ENCODE peak calls at places on chromosomes 16 and 17, in four cellular contexts. L is GM12878, P is K562, T is GM12891. I is an unnamed sample.

GRCh38 chr16:31201511-31202401 is 804 bp downstream of the PYCARD start:
- DNase-seq in T (peak; percentile 73), P (peak; percentile 64), L (no peak), I (peak; percentile 78)

GRCh38 chr16:50311134-50311528 is 44.8 kb downstream of the ADCY7 start:
- DNase-seq in P (no peak), T (no peak), L (no peak), I (no peak)

GRCh38 chr16:57566436-57566835 is 24.0 kb downstream of the ADGRG5 start:
- DNase-seq in P (no peak), T (no peak), L (no peak), I (no peak)

GRCh38 chr17:65170839-65171238 is 33.7 kb downstream of the RGS9 start:
- DNase-seq in L (no peak), T (no peak), P (no peak), I (no peak)

GRCh38 chr17:65698381-65699061 is 137.1 kb upstream of the AXIN2 start:
- DNase-seq in T (no peak), P (no peak), L (no peak), I (no peak)

GRCh38 chr16:87263418-87264052 is 53.7 kb downstream of the C16orf95 start:
- DNase-seq in L (no peak), P (no peak), T (no peak), I (no peak)

GRCh38 chr16:66742409-66742808 is 9.0 kb downstream of the DYNC1LI2 start:
- DNase-seq in P (no peak), L (no peak), T (no peak), I (no peak)

GRCh38 chr16:72501739-72502653 is 330.0 kb upstream of the PMFBP1 start:
- DNase-seq in T (peak; percentile 41), L (peak; percentile 42), P (peak; percentile 66), I (peak; percentile 63)

GRCh38 chr17:19376799-19377198 is 1.5 kb upstream of the MAPK7 start:
- DNase-seq in T (no peak), L (no peak), P (no peak), I (no peak)

GRCh38 chr17:41965694-41966375 is 760 bp upstream of the CNP start:
- DNase-seq in T (no peak), P (peak; percentile 83), L (no peak), I (peak; percentile 33)

GRCh38 chr17:4090898-4091297 is 51.9 kb downstream of the ZZEF1 start:
- DNase-seq in T (no peak), L (no peak), P (no peak), I (no peak)

GRCh38 chr17:6496116-6496481 is 51.8 kb downstream of the PIMREG start:
- DNase-seq in L (no peak), P (no peak), T (no peak), I (no peak)

GRCh38 chr16:1920727-1921155 is 2.5 kb upstream of the HS3ST6 start:
- DNase-seq in T (no peak), L (no peak), P (peak; percentile 78), I (no peak)

GRCh38 chr17:18004901-18005305 is 32.2 kb downstream of the DRC3 start:
- DNase-seq in P (peak; percentile 15), L (no peak), T (no peak), I (no peak)

GRCh38 chr16:29231231-29231630 is 175.3 kb downstream of the NPIPB11 start:
- DNase-seq in L (no peak), T (no peak), P (no peak), I (no peak)
- TF ChIP-seq SPI1 in L (no peak), T (no peak), P (no peak), I (no peak)

GRCh38 chr16:21194771-21195301 is 16.5 kb downstream of the ZP2 start:
- DNase-seq in P (no peak), T (no peak), L (no peak), I (no peak)
- TF ChIP-seq SPI1 in P (no peak), T (no peak), L (no peak), I (no peak)

DNA sequence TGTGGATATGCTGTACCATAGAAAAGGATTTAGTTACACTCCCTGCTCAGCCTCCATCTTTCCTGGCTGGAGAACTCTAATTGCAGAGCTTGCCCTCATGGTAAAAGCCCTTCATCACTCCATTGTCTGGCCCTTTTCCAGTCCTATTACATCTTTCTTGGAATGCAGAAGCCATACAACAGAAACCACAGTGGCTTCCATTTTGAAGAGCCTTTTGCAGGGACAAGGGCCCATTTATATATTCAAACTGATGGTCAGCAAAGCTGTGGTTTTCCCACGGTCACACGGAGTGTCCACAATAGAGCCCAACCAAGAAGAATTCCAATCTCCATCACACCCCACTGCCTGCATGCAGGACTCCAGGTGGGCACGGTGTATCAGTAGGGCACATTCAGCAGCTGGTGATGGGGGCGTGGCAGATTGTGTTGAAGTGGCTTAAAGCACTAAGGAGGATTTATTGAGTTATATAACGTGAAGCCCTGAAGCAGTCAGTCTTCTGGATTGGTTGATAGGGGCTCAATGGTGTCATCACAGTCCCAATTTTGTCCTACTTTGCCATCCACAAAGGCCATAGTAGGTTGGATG is 20.3 kb downstream of the COPRS start:
- DNase-seq in T (no peak), L (no peak), P (no peak), I (no peak)
- TF ChIP-seq SPI1 in T (no peak), L (no peak), P (no peak), I (no peak)

GRCh38 chr17:62701706-62702085 is 74.2 kb downstream of the MRC2 start:
- DNase-seq in L (no peak), T (no peak), P (no peak), I (no peak)
- TF ChIP-seq SPI1 in L (no peak), T (no peak), P (no peak), I (no peak)

GRCh38 chr16:84517366-84517765 is 12.9 kb upstream of the MEAK7 start:
- DNase-seq in P (no peak), T (no peak), L (no peak), I (no peak)

GRCh38 chr16:84520778-84521770 is 16.6 kb upstream of the MEAK7 start:
- DNase-seq in P (no peak), T (no peak), L (no peak), I (no peak)

GRCh38 chr16:84514874-84515835 is 10.7 kb upstream of the MEAK7 start:
- DNase-seq in T (peak; percentile 56), L (peak; percentile 96), P (no peak), I (peak; percentile 86)

GRCh38 chr16:84519855-84520254 is 15.4 kb upstream of the MEAK7 start:
- DNase-seq in P (no peak), L (no peak), T (no peak), I (no peak)

GRCh38 chr16:84518804-84519341 is 14.4 kb upstream of the MEAK7 start:
- DNase-seq in P (no peak), T (no peak), L (no peak), I (no peak)
- TF ChIP-seq SPI1 in P (no peak), T (no peak), L (no peak), I (no peak)

I was measured in HL-60.